ENCODE peak calls at places on chromosomes 7 and 10, in four cellular contexts. O is neuronal stem cell, H is mesendoderm, I is IMR-90. P is an unnamed sample.

GRCh38 chr7:45126920-45127319 is 15.4 kb upstream of the TBRG4 start:
- DNase-seq in O (no peak), H (no peak), I (no peak), P (no peak)

GRCh38 chr10:117646718-117647117 is 104.2 kb downstream of the EMX2 start:
- DNase-seq in O (no peak), H (no peak), I (no peak), P (no peak)

GRCh38 chr7:101814996-101815825 is 2.2 kb upstream of the CUX1 start:
- DNase-seq in O (no peak), H (no peak), I (peak; percentile 21), P (peak; percentile 62)

GRCh38 chr7:44706788-44707557 is 41.7 kb upstream of the ZMIZ2 start:
- DNase-seq in O (no peak), H (no peak), I (no peak), P (no peak)

GRCh38 chr7:128937647-128938523 is at the start of gene IRF5:
- DNase-seq in O (no peak), H (no peak), I (no peak), P (peak; percentile 56)

GRCh38 chr10:8787649-8788048 is 733.2 kb downstream of the GATA3 start:
- DNase-seq in O (no peak), H (no peak), I (no peak), P (no peak)

GRCh38 chr10:69303632-69304035 is 25.3 kb downstream of the HK1 start:
- DNase-seq in O (no peak), H (no peak), I (peak; percentile 44), P (no peak)

GRCh38 chr7:85074016-85074415 is 112.8 kb downstream of the SEMA3D start:
- DNase-seq in O (no peak), H (no peak), I (peak; percentile 10), P (no peak)

GRCh38 chr7:100174582-100174981 is 2.6 kb downstream of the GPC2 start:
- DNase-seq in O (no peak), H (no peak), I (no peak), P (no peak)
- H3K4me2 ChIP-seq in O (no peak overlapping the region), H (no peak overlapping the region), I (no peak overlapping the region), P (no peak overlapping the region)

GRCh38 chr7:35519971-35520809 is 174.7 kb downstream of the HERPUD2 start:
- DNase-seq in O (peak; percentile 75), H (peak; percentile 79), I (peak; percentile 52), P (peak; percentile 68)
- H3K18ac ChIP-seq in O (no peak overlapping the region), H (no peak overlapping the region), I (no peak overlapping the region), P (no peak overlapping the region)

DNA sequence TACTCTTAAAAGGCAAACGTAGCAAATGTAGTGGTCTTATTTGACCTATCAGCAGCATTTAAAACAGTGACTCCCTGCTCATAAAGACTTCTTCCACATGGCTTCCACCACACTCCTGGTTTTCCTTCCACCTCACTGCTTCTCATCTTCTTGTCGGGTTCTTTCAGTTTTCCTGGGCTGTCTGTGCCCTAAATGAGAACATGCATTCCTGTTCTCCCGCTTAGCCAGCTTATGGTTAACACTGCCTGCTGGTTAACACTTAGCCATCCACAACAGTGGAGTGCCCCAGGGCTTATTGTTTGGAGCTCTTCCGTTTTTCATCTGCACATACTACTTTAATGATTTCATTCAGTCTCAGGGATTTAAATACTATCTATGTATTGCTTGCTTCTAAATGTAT is 34.3 kb upstream of the EXOC6 start:
- DNase-seq in O (no peak), H (no peak), I (no peak), P (no peak)
- H4K8ac ChIP-seq in O (no peak overlapping the region), H (no peak overlapping the region), I (peak overlapping the region; percentile 24), P (no peak overlapping the region)

GRCh38 chr10:80506836-80507483 is 30.7 kb upstream of the SH2D4B start:
- DNase-seq in O (no peak), H (no peak), I (no peak), P (no peak)
- H3K4me2 ChIP-seq in O (no peak overlapping the region), H (no peak overlapping the region), I (no peak overlapping the region), P (no peak overlapping the region)

DNA sequence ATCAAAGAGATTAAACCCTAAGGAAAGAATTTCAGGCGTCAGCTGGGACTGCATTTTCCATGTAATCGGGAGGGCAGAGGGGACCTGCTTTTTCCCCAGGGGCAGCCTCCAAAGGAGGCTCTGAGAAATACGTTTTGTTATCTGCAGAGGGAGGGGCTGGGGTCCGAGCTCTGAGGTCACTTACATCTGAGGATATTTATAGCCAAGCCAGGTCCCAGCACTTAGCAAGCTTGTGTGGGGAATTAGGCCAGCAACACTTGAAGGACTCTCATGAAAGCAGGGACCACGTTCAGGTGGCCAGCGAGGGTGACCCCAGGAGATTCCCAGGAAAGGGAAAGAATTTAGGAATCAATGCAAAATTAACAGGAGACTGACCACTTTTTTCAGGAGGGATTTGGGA is 20.6 kb upstream of the GDI2 start:
- DNase-seq in O (no peak), H (no peak), I (no peak), P (no peak)
- H3K18ac ChIP-seq in O (no peak overlapping the region), H (no peak overlapping the region), I (no peak overlapping the region), P (no peak overlapping the region)

GRCh38 chr7:1738511-1738910 is 68.4 kb downstream of the ELFN1 start:
- DNase-seq in O (no peak), H (no peak), I (no peak), P (no peak)
- H4K8ac ChIP-seq in O (no peak overlapping the region), H (no peak overlapping the region), I (no peak overlapping the region), P (no peak overlapping the region)

P was measured in H9.